ENCODE peak calls at places on chromosomes 5 and 9, in nine cellular contexts. One of them, this sample, is unnamed.

GRCh38 chr5:3195991-3196390 is 399.6 kb upstream of the IRX1 start:
- DNase-seq in NB4: no peak
- DNase-seq in adrenal gland: no peak
- DNase-seq in astrocyte of the spinal cord: no peak
- DNase-seq in AG09309: no peak
- DNase-seq in astrocyte: no peak
- DNase-seq in CD8-positive, alpha-beta T cell: no peak
- DNase-seq in Panc1: no peak
- DNase-seq in neural crest cell: no peak
- DNase-seq in this sample: no peak

GRCh38 chr5:150080696-150081435 is 5.5 kb downstream of the CSF1R start:
- DNase-seq in neural crest cell: no peak
- DNase-seq in adrenal gland: no peak
- DNase-seq in AG09309: no peak
- DNase-seq in astrocyte of the spinal cord: no peak
- DNase-seq in Panc1: no peak
- DNase-seq in CD8-positive, alpha-beta T cell: no peak
- DNase-seq in NB4: no peak
- DNase-seq in astrocyte: no peak
- DNase-seq in this sample: no peak

GRCh38 chr9:13841801-13842462 is 472.0 kb downstream of the NFIB start:
- DNase-seq in adrenal gland: no peak
- DNase-seq in astrocyte of the spinal cord: no peak
- DNase-seq in neural crest cell: no peak
- DNase-seq in CD8-positive, alpha-beta T cell: no peak
- DNase-seq in Panc1: no peak
- DNase-seq in NB4: no peak
- DNase-seq in AG09309: no peak
- DNase-seq in astrocyte: no peak
- DNase-seq in this sample: no peak

GRCh38 chr5:45260292-45260691 is 435.9 kb downstream of the HCN1 start:
- DNase-seq in NB4: no peak
- DNase-seq in AG09309: no peak
- DNase-seq in adrenal gland: no peak
- DNase-seq in astrocyte of the spinal cord: no peak
- DNase-seq in CD8-positive, alpha-beta T cell: no peak
- DNase-seq in astrocyte: no peak
- DNase-seq in neural crest cell: no peak
- DNase-seq in Panc1: no peak
- DNase-seq in this sample: no peak

GRCh38 chr5:137649228-137649890 is 86.5 kb downstream of the KLHL3 start:
- DNase-seq in astrocyte: peak
- DNase-seq in NB4: no peak
- DNase-seq in AG09309: peak
- DNase-seq in neural crest cell: no peak
- DNase-seq in CD8-positive, alpha-beta T cell: no peak
- DNase-seq in adrenal gland: no peak
- DNase-seq in astrocyte of the spinal cord: no peak
- DNase-seq in Panc1: no peak
- DNase-seq in this sample: peak

GRCh38 chr9:116190595-116190994 is 37.0 kb downstream of the PAPPA start:
- DNase-seq in NB4: no peak
- DNase-seq in AG09309: no peak
- DNase-seq in astrocyte of the spinal cord: no peak
- DNase-seq in astrocyte: no peak
- DNase-seq in Panc1: no peak
- DNase-seq in adrenal gland: no peak
- DNase-seq in neural crest cell: no peak
- DNase-seq in CD8-positive, alpha-beta T cell: no peak
- DNase-seq in this sample: no peak

GRCh38 chr9:5635390-5635789 is 6.5 kb downstream of the RIC1 start:
- DNase-seq in neural crest cell: no peak
- DNase-seq in astrocyte of the spinal cord: no peak
- DNase-seq in NB4: no peak
- DNase-seq in CD8-positive, alpha-beta T cell: no peak
- DNase-seq in Panc1: no peak
- DNase-seq in astrocyte: no peak
- DNase-seq in AG09309: no peak
- DNase-seq in adrenal gland: no peak
- DNase-seq in this sample: no peak

GRCh38 chr5:122864400-122864799 is 19.0 kb downstream of the SNX24 start:
- DNase-seq in astrocyte: no peak
- DNase-seq in Panc1: no peak
- DNase-seq in astrocyte of the spinal cord: no peak
- DNase-seq in CD8-positive, alpha-beta T cell: no peak
- DNase-seq in AG09309: no peak
- DNase-seq in NB4: no peak
- DNase-seq in neural crest cell: no peak
- DNase-seq in adrenal gland: no peak
- DNase-seq in this sample: no peak

GRCh38 chr9:124802426-124802825 is 25.5 kb downstream of the OLFML2A start:
- DNase-seq in CD8-positive, alpha-beta T cell: no peak
- DNase-seq in astrocyte: no peak
- DNase-seq in NB4: peak
- DNase-seq in neural crest cell: no peak
- DNase-seq in AG09309: no peak
- DNase-seq in astrocyte of the spinal cord: no peak
- DNase-seq in Panc1: no peak
- DNase-seq in adrenal gland: no peak
- DNase-seq in this sample: no peak

GRCh38 chr9:127904888-127905728 is 5.7 kb upstream of the ST6GALNAC6 start:
- DNase-seq in adrenal gland: no peak
- DNase-seq in CD8-positive, alpha-beta T cell: peak
- DNase-seq in astrocyte of the spinal cord: no peak
- DNase-seq in Panc1: no peak
- DNase-seq in neural crest cell: no peak
- DNase-seq in astrocyte: no peak
- DNase-seq in NB4: no peak
- DNase-seq in AG09309: no peak
- DNase-seq in this sample: no peak

GRCh38 chr5:9922719-9923118 is 292.6 kb upstream of the TAS2R1 start:
- DNase-seq in AG09309: no peak
- DNase-seq in neural crest cell: no peak
- DNase-seq in astrocyte: no peak
- DNase-seq in NB4: peak
- DNase-seq in astrocyte of the spinal cord: no peak
- DNase-seq in adrenal gland: no peak
- DNase-seq in Panc1: no peak
- DNase-seq in CD8-positive, alpha-beta T cell: no peak
- DNase-seq in this sample: no peak
- TF ChIP-seq CTCF in AG09309: peak
- TF ChIP-seq CTCF in neural crest cell: peak
- TF ChIP-seq CTCF in astrocyte: no peak
- TF ChIP-seq CTCF in NB4: peak
- TF ChIP-seq CTCF in astrocyte of the spinal cord: no peak
- TF ChIP-seq CTCF in adrenal gland: no peak
- TF ChIP-seq CTCF in Panc1: peak
- TF ChIP-seq CTCF in CD8-positive, alpha-beta T cell: peak
- TF ChIP-seq CTCF in this sample: peak

DNA sequence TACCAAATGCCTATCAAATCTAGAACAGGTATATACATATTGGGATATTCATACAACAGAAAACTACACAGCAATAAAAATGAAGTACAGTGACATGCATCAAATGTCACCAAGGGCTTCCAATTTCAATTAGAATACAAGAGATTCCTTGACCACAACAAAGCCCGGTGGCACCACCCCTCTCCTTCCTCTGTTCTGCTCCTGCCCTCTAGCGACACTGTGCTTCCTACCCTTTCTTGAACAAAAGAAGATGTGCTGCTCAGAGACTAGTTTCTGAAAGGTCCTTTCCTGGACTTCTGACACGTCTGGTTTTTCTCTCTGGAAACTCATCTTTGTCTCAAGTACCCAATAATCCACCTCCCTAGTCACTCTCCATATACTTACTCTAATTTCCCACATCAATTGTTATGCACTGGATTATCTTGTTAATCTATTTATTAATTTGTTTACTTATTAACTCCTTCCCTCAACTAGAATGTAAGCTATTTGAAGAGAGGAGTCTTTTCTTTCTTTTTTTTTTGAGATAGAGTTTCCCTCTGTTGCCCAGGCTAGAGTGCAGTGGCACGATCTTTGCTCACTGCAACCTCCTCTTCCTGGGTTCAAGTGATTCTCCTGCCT is 70.4 kb upstream of the CTSV start:
- DNase-seq in adrenal gland: peak
- DNase-seq in neural crest cell: no peak
- DNase-seq in NB4: peak
- DNase-seq in astrocyte of the spinal cord: peak
- DNase-seq in astrocyte: peak
- DNase-seq in AG09309: no peak
- DNase-seq in CD8-positive, alpha-beta T cell: peak
- DNase-seq in Panc1: peak
- DNase-seq in this sample: peak
- TF ChIP-seq CTCF in adrenal gland: peak
- TF ChIP-seq CTCF in neural crest cell: peak
- TF ChIP-seq CTCF in NB4: peak
- TF ChIP-seq CTCF in astrocyte of the spinal cord: peak
- TF ChIP-seq CTCF in astrocyte: no peak
- TF ChIP-seq CTCF in AG09309: peak
- TF ChIP-seq CTCF in CD8-positive, alpha-beta T cell: no peak
- TF ChIP-seq CTCF in Panc1: peak
- TF ChIP-seq CTCF in this sample: peak

DNA sequence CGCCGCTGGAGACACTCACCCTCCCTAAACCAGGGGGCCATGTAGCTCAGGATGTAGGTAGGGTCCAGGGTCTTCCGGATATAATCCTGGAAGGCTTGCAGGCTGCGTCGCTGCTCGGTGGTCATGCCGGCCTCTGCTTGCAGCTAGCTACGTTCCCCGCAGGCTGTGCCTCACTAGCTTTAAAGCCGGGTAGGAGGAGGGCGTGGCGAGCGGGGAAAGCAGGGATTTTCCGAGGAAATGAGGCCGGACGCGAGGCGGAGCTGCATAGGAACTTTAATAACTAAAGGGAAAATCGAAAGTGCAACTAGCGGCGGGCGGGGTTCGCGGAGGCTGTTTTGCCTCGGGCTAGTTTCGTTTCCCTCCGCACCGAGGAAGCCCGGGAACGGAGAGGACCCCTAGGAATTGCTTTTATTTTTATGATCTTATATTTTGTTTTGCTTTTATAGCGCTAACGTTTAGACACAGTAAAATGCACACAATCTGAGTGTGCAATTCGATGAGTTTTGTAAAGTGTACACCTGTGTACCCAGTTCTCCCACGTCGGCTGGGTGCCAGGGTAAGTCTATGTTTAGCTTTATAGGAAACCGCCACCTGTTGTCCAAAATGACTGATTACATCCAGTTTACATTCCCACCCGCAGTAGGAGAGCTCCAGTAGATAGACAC is at the start of gene RIGI:
- DNase-seq in astrocyte of the spinal cord: peak
- DNase-seq in NB4: peak
- DNase-seq in adrenal gland: peak
- DNase-seq in Panc1: peak
- DNase-seq in astrocyte: peak
- DNase-seq in neural crest cell: peak
- DNase-seq in AG09309: peak
- DNase-seq in CD8-positive, alpha-beta T cell: peak
- DNase-seq in this sample: peak
- TF ChIP-seq CTCF in astrocyte of the spinal cord: peak
- TF ChIP-seq CTCF in NB4: peak
- TF ChIP-seq CTCF in adrenal gland: no peak
- TF ChIP-seq CTCF in Panc1: peak
- TF ChIP-seq CTCF in astrocyte: peak
- TF ChIP-seq CTCF in neural crest cell: peak
- TF ChIP-seq CTCF in AG09309: peak
- TF ChIP-seq CTCF in CD8-positive, alpha-beta T cell: peak
- TF ChIP-seq CTCF in this sample: peak

GRCh38 chr9:134346151-134346550 is 19.9 kb downstream of the RXRA start:
- DNase-seq in astrocyte of the spinal cord: peak
- DNase-seq in NB4: no peak
- DNase-seq in adrenal gland: no peak
- DNase-seq in neural crest cell: no peak
- DNase-seq in AG09309: no peak
- DNase-seq in astrocyte: no peak
- DNase-seq in CD8-positive, alpha-beta T cell: no peak
- DNase-seq in Panc1: no peak
- DNase-seq in this sample: no peak

GRCh38 chr9:134346840-134347239 is 20.6 kb downstream of the RXRA start:
- DNase-seq in AG09309: no peak
- DNase-seq in astrocyte: no peak
- DNase-seq in CD8-positive, alpha-beta T cell: no peak
- DNase-seq in Panc1: no peak
- DNase-seq in astrocyte of the spinal cord: no peak
- DNase-seq in NB4: no peak
- DNase-seq in neural crest cell: no peak
- DNase-seq in adrenal gland: no peak
- DNase-seq in this sample: no peak

GRCh38 chr9:134348404-134349155 is 22.3 kb downstream of the RXRA start:
- DNase-seq in CD8-positive, alpha-beta T cell: no peak
- DNase-seq in AG09309: no peak
- DNase-seq in neural crest cell: no peak
- DNase-seq in adrenal gland: no peak
- DNase-seq in astrocyte: no peak
- DNase-seq in NB4: no peak
- DNase-seq in Panc1: no peak
- DNase-seq in astrocyte of the spinal cord: no peak
- DNase-seq in this sample: no peak

GRCh38 chr9:134349941-134350340 is 23.7 kb downstream of the RXRA start:
- DNase-seq in CD8-positive, alpha-beta T cell: no peak
- DNase-seq in astrocyte: no peak
- DNase-seq in Panc1: no peak
- DNase-seq in adrenal gland: no peak
- DNase-seq in astrocyte of the spinal cord: no peak
- DNase-seq in AG09309: no peak
- DNase-seq in neural crest cell: no peak
- DNase-seq in NB4: no peak
- DNase-seq in this sample: no peak

GRCh38 chr9:134347996-134348395 is 21.7 kb downstream of the RXRA start:
- DNase-seq in neural crest cell: no peak
- DNase-seq in CD8-positive, alpha-beta T cell: no peak
- DNase-seq in astrocyte of the spinal cord: no peak
- DNase-seq in Panc1: no peak
- DNase-seq in adrenal gland: no peak
- DNase-seq in AG09309: no peak
- DNase-seq in NB4: no peak
- DNase-seq in astrocyte: no peak
- DNase-seq in this sample: no peak
- TF ChIP-seq CTCF in neural crest cell: no peak
- TF ChIP-seq CTCF in CD8-positive, alpha-beta T cell: no peak
- TF ChIP-seq CTCF in astrocyte of the spinal cord: no peak
- TF ChIP-seq CTCF in Panc1: no peak
- TF ChIP-seq CTCF in adrenal gland: no peak
- TF ChIP-seq CTCF in AG09309: no peak
- TF ChIP-seq CTCF in NB4: no peak
- TF ChIP-seq CTCF in astrocyte: no peak
- TF ChIP-seq CTCF in this sample: no peak